ENCODE peak calls at places on chromosomes 1 and 21, in nine cellular contexts. Z, H, A, W, K, Q, F, V and X are unnamed samples.

GRCh38 chr1:117570988-117571409 is 34.8 kb upstream of the TENT5C start:
- DNase-seq in Q (no peak), K (peak), A (peak), F (no peak), V (no peak), Z (no peak), H (no peak), W (no peak), X (no peak)

GRCh38 chr1:109243221-109243620 is 6.1 kb upstream of the CELSR2 start:
- DNase-seq in V (no peak), Z (no peak), W (no peak), A (no peak), H (no peak), K (no peak), F (no peak), Q (no peak), X (no peak)

GRCh38 chr1:234541281-234541975 is 62.4 kb upstream of the TARBP1 start:
- DNase-seq in A (peak), W (no peak), F (no peak), V (no peak), Z (no peak), Q (no peak), H (no peak), K (no peak), X (no peak)

GRCh38 chr1:1359668-1360468 is 1.5 kb upstream of the MXRA8 start:
- DNase-seq in W (no peak), Q (no peak), F (peak), V (no peak), H (no peak), K (peak), A (no peak), Z (peak), X (no peak)

GRCh38 chr1:160548183-160548582 is 25.1 kb upstream of the SLAMF6 start:
- DNase-seq in Z (no peak), A (no peak), V (no peak), H (no peak), W (no peak), F (no peak), K (no peak), Q (peak), X (no peak)

GRCh38 chr1:32539584-32540571 is 651 bp downstream of the ZBTB8A start:
- DNase-seq in V (no peak), A (peak), K (peak), Z (peak), H (peak), F (peak), W (no peak), Q (peak), X (no peak)

GRCh38 chr1:183822081-183822611 is 17.2 kb downstream of the RGL1 start:
- DNase-seq in W (no peak), A (peak), V (no peak), H (no peak), F (no peak), K (no peak), Q (no peak), Z (no peak), X (no peak)

GRCh38 chr1:112818990-112819689 is 104.0 kb upstream of the PPM1J start:
- DNase-seq in A (peak), Z (no peak), W (no peak), F (no peak), H (no peak), K (peak), V (no peak), Q (no peak), X (no peak)

GRCh38 chr1:248143311-248143710 is 1.6 kb upstream of the OR2M5 start:
- DNase-seq in A (peak), F (no peak), Q (no peak), W (no peak), V (no peak), H (no peak), Z (no peak), K (no peak), X (no peak)

GRCh38 chr1:58884706-58885661 is 101.1 kb upstream of the JUN start:
- DNase-seq in F (no peak), W (no peak), H (no peak), A (peak), K (peak), Z (no peak), V (no peak), Q (no peak), X (no peak)

GRCh38 chr1:96721053-96721381 is 567 bp upstream of the PTBP2 start:
- DNase-seq in H (no peak), Q (no peak), V (no peak), K (no peak), F (no peak), A (peak), Z (no peak), W (no peak), X (no peak)

GRCh38 chr1:63651110-63651776 is 58.0 kb downstream of the PGM1 start:
- DNase-seq in F (no peak), Z (no peak), K (no peak), W (peak), V (no peak), A (peak), Q (no peak), H (no peak), X (no peak)

GRCh38 chr1:187809547-187809946 is 980.8 kb downstream of the PLA2G4A start:
- DNase-seq in F (no peak), H (no peak), A (no peak), Q (no peak), K (no peak), W (no peak), Z (no peak), V (no peak), X (no peak)

GRCh38 chr1:119132179-119132578 is 8.3 kb downstream of the WARS2 start:
- DNase-seq in V (no peak), Z (no peak), A (peak), W (no peak), H (no peak), K (no peak), Q (no peak), F (no peak), X (no peak)

DNA sequence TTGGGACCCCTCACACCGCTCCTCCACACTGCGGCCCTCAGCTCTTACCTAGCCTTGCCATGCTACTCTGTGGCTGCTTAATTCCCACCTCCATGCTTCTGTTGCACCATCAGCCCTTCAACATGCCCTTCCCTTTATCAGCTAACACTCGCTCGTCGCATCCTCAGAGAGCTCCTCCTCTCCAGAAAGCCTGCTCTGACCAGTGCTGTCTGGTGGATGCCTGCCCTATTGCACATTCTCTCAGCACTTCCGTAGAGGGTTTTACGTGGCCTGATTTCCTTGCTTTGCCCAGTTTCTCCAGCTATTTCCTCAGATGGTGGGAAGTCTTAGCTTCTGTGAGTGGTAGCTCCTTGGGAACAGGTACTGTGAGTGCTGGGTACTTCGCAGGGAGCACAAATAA is 10.3 kb upstream of the LAD1 start:
- DNase-seq in K (no peak), W (no peak), A (no peak), H (no peak), Z (no peak), V (no peak), F (no peak), Q (no peak), X (no peak)
- H3K4me3 ChIP-seq in K (no peak), W (no peak), A (no peak), H (no peak), Z (no peak), V (no peak), F (no peak), Q (no peak), X (no peak)

GRCh38 chr1:72482736-72483413 is 200.5 kb upstream of the NEGR1 start:
- DNase-seq in A (no peak), Q (no peak), H (no peak), Z (no peak), F (no peak), W (no peak), K (no peak), V (no peak), X (no peak)
- H3K4me3 ChIP-seq in A (no peak), Q (no peak), H (no peak), Z (no peak), F (no peak), W (no peak), K (no peak), V (no peak), X (no peak)

GRCh38 chr1:171655215-171656116 is 3.0 kb upstream of the MYOC start:
- DNase-seq in Q (peak), K (peak), F (no peak), H (no peak), W (peak), Z (peak), V (peak), A (peak), X (no peak)
- H3K4me3 ChIP-seq in Q (peak), K (no peak), F (no peak), H (no peak), W (no peak), Z (no peak), V (peak), A (no peak), X (no peak)

GRCh38 chr21:25756190-25756932 is 21.6 kb downstream of the GABPA start:
- DNase-seq in Q (no peak), K (no peak), A (no peak), H (no peak), Z (no peak), W (no peak), V (no peak), F (no peak), X (no peak)
- H3K4me3 ChIP-seq in Q (no peak), K (no peak), A (no peak), H (no peak), Z (no peak), W (no peak), V (no peak), F (no peak), X (no peak)

GRCh38 chr1:36305915-36306209 is 306 bp upstream of the SH3D21 start:
- DNase-seq in W (no peak), K (peak), A (no peak), F (no peak), Z (no peak), V (no peak), Q (no peak), H (no peak), X (no peak)
- H3K4me3 ChIP-seq in W (no peak), K (peak), A (peak), F (peak), Z (no peak), V (peak), Q (peak), H (no peak), X (peak)

GRCh38 chr1:152047607-152047953 is 10.8 kb upstream of the S100A11 start:
- DNase-seq in Q (no peak), W (no peak), K (no peak), H (no peak), Z (no peak), F (no peak), V (no peak), A (peak), X (peak)

GRCh38 chr1:152047954-152048640 is 11.3 kb upstream of the S100A11 start:
- DNase-seq in Z (peak), K (peak), H (peak), Q (peak), V (peak), F (peak), W (peak), A (peak), X (peak)

GRCh38 chr1:152049291-152050073 is 12.7 kb upstream of the S100A11 start:
- DNase-seq in Q (no peak), A (peak), W (no peak), H (no peak), Z (no peak), V (no peak), F (no peak), K (no peak), X (no peak)

GRCh38 chr1:152050886-152051764 is 14.3 kb upstream of the S100A11 start:
- DNase-seq in H (no peak), W (no peak), F (no peak), Z (no peak), V (no peak), K (no peak), Q (no peak), A (peak), X (no peak)

DNA sequence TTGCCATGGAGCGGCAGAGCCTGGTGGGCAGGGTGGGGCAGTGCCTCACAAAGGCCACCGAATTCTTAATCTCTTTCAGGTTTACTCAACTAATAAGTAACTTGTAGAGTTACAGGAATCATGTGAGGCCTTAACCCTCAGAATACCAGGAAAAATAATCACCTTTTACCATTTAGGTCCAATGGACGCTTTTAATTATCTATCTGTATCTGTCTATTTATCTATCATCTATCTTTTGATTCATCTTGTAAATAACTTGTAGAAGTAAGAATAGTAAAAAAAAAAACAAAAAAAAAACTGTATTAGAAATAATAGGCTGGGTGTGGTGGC is 11.8 kb upstream of the S100A11 start:
- DNase-seq in H (no peak), W (no peak), A (no peak), F (no peak), Z (no peak), Q (no peak), V (no peak), K (no peak), X (no peak)
- H3K4me3 ChIP-seq in H (no peak), W (peak), A (peak), F (no peak), Z (no peak), Q (no peak), V (no peak), K (no peak), X (peak)

DNA sequence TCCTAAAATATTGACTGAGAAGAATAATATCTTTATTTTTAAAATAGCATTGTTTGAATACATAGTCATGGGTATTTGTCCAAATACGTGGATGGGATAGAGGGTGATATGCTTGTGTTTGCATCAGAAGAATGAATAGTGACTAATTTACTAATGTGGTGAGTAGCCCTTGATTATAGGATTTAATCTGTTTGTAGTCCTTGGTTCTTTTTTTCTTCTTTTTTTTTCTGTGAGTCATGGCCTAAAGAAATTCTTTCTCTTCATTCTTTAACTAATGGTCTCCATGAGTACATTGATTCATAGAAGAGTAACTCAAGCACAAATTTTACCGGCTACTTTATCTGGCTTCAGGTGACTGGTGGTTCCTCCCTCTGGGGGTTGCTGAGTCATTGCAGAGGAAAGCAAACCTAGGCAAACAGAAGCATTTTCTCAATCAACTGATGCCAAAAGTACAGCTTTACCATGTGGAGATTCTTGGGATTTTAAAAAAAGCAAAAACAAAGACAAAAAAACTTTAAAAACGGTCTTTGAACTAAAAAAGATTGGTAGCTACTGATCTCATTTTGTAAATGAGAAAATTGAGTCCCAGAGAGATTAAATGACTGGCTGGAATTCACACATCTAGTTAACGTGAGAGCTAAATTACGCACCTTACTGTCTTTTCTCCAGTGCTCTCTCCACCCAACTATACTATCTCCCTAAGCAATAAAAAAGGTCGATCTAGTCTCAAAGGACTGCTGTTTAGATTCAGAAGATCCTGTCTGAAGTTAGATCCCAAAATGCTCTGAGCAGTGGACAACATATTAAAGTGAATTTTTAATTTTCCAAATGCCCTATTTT is 40.5 kb downstream of the AK5 start:
- DNase-seq in V (no peak), A (peak), H (no peak), F (no peak), Q (no peak), W (no peak), Z (no peak), K (no peak), X (peak)
- H3K4me3 ChIP-seq in V (no peak), A (no peak), H (no peak), F (no peak), Q (no peak), W (no peak), Z (no peak), K (no peak), X (no peak)

GRCh38 chr1:149916193-149916926 is 1.3 kb downstream of the SV2A start:
- DNase-seq in A (no peak), K (no peak), V (no peak), H (no peak), W (no peak), Q (no peak), Z (no peak), F (no peak), X (no peak)
- H3K4me3 ChIP-seq in A (no peak), K (no peak), V (peak), H (peak), W (peak), Q (no peak), Z (no peak), F (peak), X (no peak)

DNA sequence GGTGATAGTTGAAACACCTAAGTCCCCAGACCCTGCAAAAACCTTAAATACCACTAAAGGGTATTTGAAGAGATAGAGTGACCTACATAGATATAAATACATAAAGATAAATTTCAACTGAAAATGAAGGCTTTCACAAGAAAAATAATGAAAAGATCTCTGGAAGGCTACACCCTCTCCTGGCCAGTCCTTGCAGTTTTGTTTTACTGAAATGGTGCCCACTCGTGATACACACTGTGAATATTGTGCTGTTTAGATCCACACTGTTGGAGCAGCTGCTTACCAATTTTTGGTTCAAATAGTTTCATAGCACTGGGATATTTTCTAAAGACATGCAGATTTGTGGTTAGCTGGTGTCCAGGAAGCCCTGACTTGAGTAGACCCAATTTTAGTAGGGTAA is 31.5 kb upstream of the RNF187 start:
- DNase-seq in Q (no peak), H (no peak), A (peak), K (no peak), Z (no peak), F (no peak), V (no peak), W (no peak), X (no peak)
- H3K4me3 ChIP-seq in Q (no peak), H (no peak), A (peak), K (no peak), Z (no peak), F (peak), V (no peak), W (no peak), X (peak)